ENCODE peak calls at places on chromosome 1, in ten cellular contexts. F is pancreas, N is mammary epithelial cell, J is mesothelial cell of epicardium, U is body of pancreas, Q is type B pancreatic cell, P is foreskin keratinocyte, E is BJ, O is cardiac fibroblast, K is breast epithelium. H is an unnamed sample.

GRCh38 chr1:212688338-212689047 is 11.1 kb downstream of the BATF3 start:
- DNase-seq in F (no peak), N (no peak), J (no peak), U (no peak), Q (peak; percentile 13), P (no peak), E (no peak), O (peak; percentile 53), K (no peak), H (no peak)

GRCh38 chr1:10415211-10415930 is 14.9 kb upstream of the CENPS start:
- DNase-seq in F (no peak), N (no peak), J (no peak), U (peak; percentile 45), Q (no peak), P (no peak), E (no peak), O (peak; percentile 88), K (no peak), H (no peak)

GRCh38 chr1:2210786-2211185 is 16.2 kb upstream of the FAAP20 start:
- DNase-seq in F (no peak), N (no peak), J (no peak), U (no peak), Q (peak; percentile 67), P (no peak), E (no peak), O (no peak), K (no peak), H (no peak)

GRCh38 chr1:151408891-151409290 is 9.5 kb downstream of the PSMB4 start:
- DNase-seq in F (no peak), N (peak; percentile 13), J (no peak), U (no peak), Q (no peak), P (no peak), E (no peak), O (peak; percentile 18), K (no peak), H (no peak)

GRCh38 chr1:245874942-245875580 is 632.0 kb downstream of the SMYD3 start:
- DNase-seq in F (peak; percentile 49), N (peak; percentile 58), J (peak; percentile 75), U (peak; percentile 80), Q (no peak), P (peak; percentile 87), E (peak; percentile 97), O (peak; percentile 99), K (no peak), H (no peak)

GRCh38 chr1:18170444-18170843 is 62.8 kb downstream of the IGSF21 start:
- DNase-seq in F (no peak), N (no peak), J (no peak), U (no peak), Q (no peak), P (no peak), E (no peak), O (no peak), K (no peak), H (no peak)

GRCh38 chr1:2330511-2331199 is 60.7 kb downstream of the MORN1 start:
- DNase-seq in F (no peak), N (no peak), J (peak; percentile 59), U (peak; percentile 58), Q (no peak), P (peak; percentile 21), E (peak; percentile 74), O (peak; percentile 81), K (no peak), H (no peak)

GRCh38 chr1:3504151-3504822 is 49.8 kb downstream of the ARHGEF16 start:
- DNase-seq in F (no peak), N (peak; percentile 51), J (no peak), U (peak; percentile 31), Q (no peak), P (peak; percentile 46), E (peak; percentile 88), O (peak; percentile 96), K (no peak), H (no peak)

DNA sequence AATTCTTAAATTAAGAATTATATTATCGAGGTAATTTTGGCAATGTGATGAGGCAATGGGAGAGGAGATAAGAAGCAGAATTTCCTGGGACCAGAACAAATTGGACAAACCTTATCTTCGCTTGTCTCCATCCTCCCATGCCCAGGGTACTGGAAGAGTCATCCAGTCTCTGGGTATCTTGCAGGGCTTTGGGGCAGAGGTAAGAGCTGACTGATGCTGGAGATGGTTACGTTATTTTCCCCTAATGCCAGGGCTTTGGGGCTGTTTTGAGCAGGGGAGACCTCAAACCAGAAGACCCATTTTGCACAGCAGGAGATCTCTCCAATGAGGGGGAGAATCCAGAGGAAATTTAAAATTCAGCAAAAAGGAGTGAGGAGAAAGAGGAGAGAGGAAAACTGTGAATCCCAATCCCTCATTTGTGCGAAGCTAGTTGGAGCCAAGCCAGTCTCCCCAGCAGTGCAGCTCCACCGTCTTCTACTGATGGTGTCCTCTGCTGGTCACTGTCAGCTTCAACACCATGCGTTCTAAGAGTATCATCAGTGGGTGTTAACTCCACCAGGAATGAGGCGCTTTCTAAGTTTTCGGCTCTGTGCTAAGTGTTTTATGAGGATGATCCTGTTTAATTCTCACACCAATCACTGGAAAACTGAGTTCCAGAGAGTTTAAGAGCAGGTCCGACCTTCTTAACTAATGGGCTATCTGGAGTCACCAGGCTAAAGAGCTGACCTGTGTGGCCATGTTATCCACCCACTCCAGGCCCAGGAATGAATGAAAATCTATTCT is 86.8 kb upstream of the CD34 start:
- DNase-seq in F (peak; percentile 68), N (peak; percentile 51), J (peak; percentile 61), U (peak; percentile 87), Q (peak; percentile 72), P (no peak), E (no peak), O (peak; percentile 82), K (peak; percentile 83), H (no peak)
- TF ChIP-seq CTCF in F (peak; percentile 76), N (peak; percentile 81), J (peak; percentile 62), U (peak; percentile 81), Q (peak; percentile 86), P (peak; percentile 84), E (peak; percentile 91), O (peak; percentile 86), K (peak; percentile 73), H (peak; percentile 76)

DNA sequence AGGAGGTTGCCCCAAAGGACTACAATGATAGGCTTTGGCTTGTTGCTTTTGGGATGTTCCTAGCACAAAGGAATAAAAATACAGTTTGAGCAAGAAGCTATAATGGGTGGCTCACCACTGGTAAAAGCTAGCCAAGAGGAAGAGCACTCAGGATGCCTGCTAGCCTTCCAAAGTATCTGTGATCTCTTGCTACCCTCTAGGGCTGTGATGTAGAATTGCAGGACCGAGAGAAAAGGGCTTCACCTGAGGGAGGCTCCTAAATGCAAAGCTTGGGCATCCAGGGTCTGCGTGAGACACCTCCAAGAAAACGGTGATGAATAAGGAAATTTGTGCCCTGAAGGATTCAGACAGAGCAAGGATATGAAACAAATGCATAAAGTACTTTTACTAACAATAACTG is 17.7 kb downstream of the IVL start:
- DNase-seq in F (no peak), N (peak; percentile 64), J (no peak), U (no peak), Q (no peak), P (no peak), E (no peak), O (peak; percentile 3), K (no peak), H (no peak)
- TF ChIP-seq CTCF in F (no peak), N (peak; percentile 84), J (no peak), U (no peak), Q (no peak), P (peak; percentile 88), E (peak; percentile 70), O (no peak), K (no peak), H (no peak)

DNA sequence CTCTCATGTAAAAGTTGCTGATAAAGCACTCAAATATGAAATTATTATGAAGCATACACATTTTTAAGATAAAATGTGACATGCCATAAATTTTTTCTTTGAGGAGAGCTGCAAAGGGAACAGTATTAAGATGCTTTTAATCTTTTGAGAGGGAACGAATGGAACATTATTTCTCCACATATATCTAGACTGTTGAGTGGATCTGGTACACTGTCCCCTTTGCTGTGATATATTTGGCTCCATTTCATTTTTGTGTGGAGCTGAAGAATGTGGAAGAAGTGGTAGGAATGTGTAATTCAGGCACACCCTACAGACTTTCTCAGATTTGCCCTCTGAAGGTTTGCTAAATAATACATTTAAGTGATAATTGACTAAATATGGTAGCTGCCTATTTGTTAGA is 31.7 kb downstream of the PGM1 start:
- DNase-seq in F (no peak), N (no peak), J (no peak), U (no peak), Q (no peak), P (no peak), E (no peak), O (peak; percentile 54), K (no peak), H (no peak)
- TF ChIP-seq CTCF in F (no peak), N (peak; percentile 31), J (peak; percentile 51), U (peak; percentile 31), Q (peak; percentile 55), P (peak; percentile 25), E (peak; percentile 44), O (peak; percentile 27), K (no peak), H (no peak)

GRCh38 chr1:38009088-38009840 is 3.3 kb upstream of the UTP11 start:
- DNase-seq in F (no peak), N (peak; percentile 70), J (no peak), U (no peak), Q (no peak), P (no peak), E (no peak), O (peak; percentile 92), K (no peak), H (peak; percentile 56)
- TF ChIP-seq CTCF in F (no peak), N (no peak), J (no peak), U (no peak), Q (no peak), P (no peak), E (no peak), O (no peak), K (no peak), H (no peak)

GRCh38 chr1:234154320-234155251 is 218.7 kb upstream of the COA6 start:
- DNase-seq in F (peak; percentile 17), N (peak; percentile 73), J (no peak), U (peak; percentile 34), Q (no peak), P (peak; percentile 43), E (peak; percentile 9), O (peak; percentile 85), K (no peak), H (no peak)
- TF ChIP-seq CTCF in F (peak; percentile 46), N (peak; percentile 80), J (peak; percentile 83), U (peak; percentile 67), Q (peak; percentile 82), P (peak; percentile 87), E (peak; percentile 70), O (peak; percentile 75), K (peak; percentile 74), H (peak; percentile 78)

DNA sequence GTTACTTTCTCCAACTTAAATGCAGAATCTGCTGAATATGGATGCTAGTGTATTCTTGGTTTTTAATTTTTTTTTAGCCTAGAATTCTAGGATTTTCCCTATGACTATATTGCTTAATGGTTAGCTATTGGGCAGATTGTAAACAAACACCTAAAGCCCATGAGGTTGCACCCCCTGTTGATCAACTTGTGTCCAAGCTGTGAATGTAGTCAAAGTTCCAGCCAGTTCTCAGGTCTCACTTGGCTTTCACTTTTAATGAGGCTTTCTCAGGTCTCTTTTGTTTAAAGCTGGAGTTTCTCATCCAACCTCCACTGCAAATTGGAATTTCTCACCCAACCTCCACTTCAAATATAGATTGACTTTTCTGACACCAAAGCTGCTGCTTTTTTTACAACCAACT is 35.9 kb downstream of the FCER1A start:
- DNase-seq in F (no peak), N (no peak), J (no peak), U (no peak), Q (no peak), P (no peak), E (no peak), O (no peak), K (no peak), H (no peak)
- TF ChIP-seq CTCF in F (no peak), N (no peak), J (no peak), U (no peak), Q (no peak), P (no peak), E (no peak), O (no peak), K (no peak), H (no peak)